ENCODE peak calls at places on chromosome 11, in nine cellular contexts. O, R, L, V, Q, Z, P, U and W are unnamed samples.

GRCh38 chr11:565921-566509 is 5.2 kb downstream of the RASSF7 start:
- DNase-seq in O (no peak), R (no peak), L (no peak), V (no peak), Q (no peak), Z (peak), P (no peak), U (no peak), W (no peak)

GRCh38 chr11:118050208-118050891 is 26.5 kb upstream of the TMPRSS4 start:
- DNase-seq in O (no peak), R (no peak), L (no peak), V (no peak), Q (peak), Z (no peak), P (no peak), U (no peak), W (no peak)

GRCh38 chr11:92886243-92886905 is 83.1 kb upstream of the MTNR1B start:
- DNase-seq in O (peak), R (peak), L (peak), V (peak), Q (peak), Z (peak), P (no peak), U (no peak), W (peak)

GRCh38 chr11:32231909-32232493 is 141.1 kb downstream of the RCN1 start:
- DNase-seq in O (peak), R (peak), L (peak), V (peak), Q (no peak), Z (peak), P (no peak), U (no peak), W (peak)

GRCh38 chr11:80082386-80082785 is 641.6 kb upstream of the TENM4 start:
- DNase-seq in O (no peak), R (no peak), L (no peak), V (no peak), Q (no peak), Z (no peak), P (no peak), U (no peak), W (no peak)

GRCh38 chr11:71282581-71283351 is 30.4 kb upstream of the SHANK2 start:
- DNase-seq in O (no peak), R (no peak), L (no peak), V (no peak), Q (peak), Z (peak), P (peak), U (peak), W (no peak)

GRCh38 chr11:105298174-105298573 is 158.6 kb upstream of the CARD18 start:
- DNase-seq in O (no peak), R (no peak), L (peak), V (no peak), Q (no peak), Z (peak), P (no peak), U (no peak), W (no peak)

GRCh38 chr11:68956142-68956541 is 24.6 kb downstream of the MRGPRD start:
- DNase-seq in O (no peak), R (peak), L (no peak), V (no peak), Q (peak), Z (peak), P (no peak), U (no peak), W (peak)

GRCh38 chr11:8338138-8338537 is 74.5 kb upstream of the LMO1 start:
- DNase-seq in O (peak), R (peak), L (peak), V (peak), Q (peak), Z (peak), P (peak), U (no peak), W (peak)